ENCODE peak calls at places on chromosomes 4 and X, in seven cellular contexts. E, S, Y, K, G, L and U are unnamed samples.

GRCh38 chrX:13091111-13091765 is 46.8 kb upstream of the FAM9C start:
- DNase-seq in G (no peak), Y (no peak), S (peak), E (no peak), K (no peak), L (peak), U (no peak)

GRCh38 chr4:110296892-110297291 is 98.5 kb upstream of the ELOVL6 start:
- DNase-seq in Y (no peak), G (no peak), K (no peak), S (peak), L (no peak), E (no peak), U (no peak)

GRCh38 chr4:169652535-169652934 is 32.2 kb downstream of the CLCN3 start:
- DNase-seq in K (no peak), G (no peak), Y (no peak), L (no peak), E (no peak), S (no peak), U (no peak)

GRCh38 chr4:16337936-16338335 is 111.7 kb upstream of the TAPT1 start:
- DNase-seq in G (no peak), K (no peak), L (peak), Y (no peak), E (no peak), S (no peak), U (peak)

GRCh38 chr4:2685541-2685940 is 70.6 kb downstream of the TNIP2 start:
- DNase-seq in G (no peak), S (no peak), K (no peak), L (no peak), Y (no peak), E (no peak), U (peak)

GRCh38 chr4:114563536-114564315 is 34.9 kb upstream of the UGT8 start:
- DNase-seq in Y (peak), E (no peak), G (no peak), L (peak), S (no peak), K (no peak), U (no peak)

GRCh38 chr4:113303315-113303714 is 253.9 kb downstream of the ANK2 start:
- DNase-seq in Y (no peak), S (no peak), G (no peak), L (no peak), E (no peak), K (no peak), U (no peak)

GRCh38 chr4:104235966-104236365 is 258.7 kb downstream of the CXXC4 start:
- DNase-seq in K (no peak), Y (no peak), G (no peak), E (no peak), L (no peak), S (no peak), U (no peak)

GRCh38 chrX:24063488-24063887 is 8.7 kb downstream of the EIF2S3 start:
- DNase-seq in L (no peak), Y (peak), K (no peak), E (no peak), G (no peak), S (no peak), U (no peak)

GRCh38 chr4:176721459-176721858 is 71.3 kb downstream of the VEGFC start:
- DNase-seq in Y (no peak), S (no peak), K (no peak), L (no peak), G (no peak), E (no peak), U (no peak)

GRCh38 chr4:151014521-151015457 is at the start of gene LRBA:
- DNase-seq in K (peak), G (peak), L (peak), S (peak), E (peak), Y (peak), U (peak)

GRCh38 chr4:151013944-151014343 is 1.1 kb downstream of the LRBA start:
- DNase-seq in G (no peak), E (no peak), K (no peak), Y (no peak), S (no peak), L (no peak), U (no peak)

GRCh38 chr4:151013491-151013890 is 1.6 kb downstream of the LRBA start:
- DNase-seq in S (no peak), G (no peak), Y (no peak), E (no peak), L (no peak), K (no peak), U (no peak)

GRCh38 chr4:151012836-151013235 is 2.2 kb downstream of the LRBA start:
- DNase-seq in S (peak), G (peak), K (no peak), Y (peak), L (no peak), E (no peak), U (no peak)

GRCh38 chr4:151012376-151012775 is 2.7 kb downstream of the LRBA start:
- DNase-seq in S (no peak), G (no peak), L (no peak), E (no peak), K (no peak), Y (no peak), U (no peak)
- H3K4me3 ChIP-seq in S (peak), G (peak), L (no peak), E (no peak), K (no peak), Y (peak), U (no peak)

DNA sequence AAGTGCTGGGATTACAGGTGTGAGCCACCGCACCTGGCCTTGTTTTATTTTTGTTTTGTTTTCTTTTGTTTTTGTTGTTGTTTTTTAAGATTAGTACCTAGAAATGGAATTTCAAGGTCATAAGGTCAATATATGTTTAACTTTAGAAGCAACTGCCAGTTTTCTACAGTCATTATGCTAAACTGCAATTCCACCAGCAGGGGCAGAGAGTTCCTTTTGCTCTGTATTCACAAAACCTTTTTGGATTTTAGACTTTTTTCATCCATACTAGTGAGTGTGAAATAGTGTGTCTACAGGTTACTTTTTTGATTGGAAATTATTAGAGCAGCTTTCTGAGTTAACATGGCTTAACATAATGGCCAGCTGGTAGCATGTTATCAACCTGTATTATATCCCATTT is 580.6 kb downstream of the TRIML1 start:
- DNase-seq in G (no peak), E (no peak), S (no peak), L (no peak), Y (no peak), K (no peak), U (no peak)
- TF ChIP-seq CTCF in G (peak), E (no peak), S (no peak), L (no peak), Y (peak), K (no peak), U (peak)

DNA sequence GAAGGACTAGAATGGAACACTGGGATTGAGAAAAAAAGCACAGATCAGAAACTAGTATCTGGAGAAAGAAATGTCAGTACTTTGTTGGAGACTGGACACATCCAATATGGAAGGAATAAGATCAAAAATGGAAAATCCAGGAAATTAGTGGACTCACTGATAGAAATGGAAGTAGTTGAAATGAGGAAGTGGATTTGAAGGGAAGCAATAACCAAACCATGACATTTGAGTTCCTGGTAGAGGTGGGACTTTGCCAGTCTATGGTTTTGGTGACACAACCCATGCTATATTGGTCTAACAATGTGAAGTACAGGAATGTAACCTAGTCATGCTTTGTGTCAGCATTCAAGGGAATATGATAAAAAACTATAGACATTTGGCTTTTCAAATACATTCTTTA is 112.8 kb downstream of the TMA16 start:
- DNase-seq in Y (no peak), G (no peak), S (no peak), E (no peak), L (no peak), K (no peak), U (no peak)
- H3K4me3 ChIP-seq in Y (no peak), G (no peak), S (no peak), E (no peak), L (no peak), K (no peak), U (no peak)

DNA sequence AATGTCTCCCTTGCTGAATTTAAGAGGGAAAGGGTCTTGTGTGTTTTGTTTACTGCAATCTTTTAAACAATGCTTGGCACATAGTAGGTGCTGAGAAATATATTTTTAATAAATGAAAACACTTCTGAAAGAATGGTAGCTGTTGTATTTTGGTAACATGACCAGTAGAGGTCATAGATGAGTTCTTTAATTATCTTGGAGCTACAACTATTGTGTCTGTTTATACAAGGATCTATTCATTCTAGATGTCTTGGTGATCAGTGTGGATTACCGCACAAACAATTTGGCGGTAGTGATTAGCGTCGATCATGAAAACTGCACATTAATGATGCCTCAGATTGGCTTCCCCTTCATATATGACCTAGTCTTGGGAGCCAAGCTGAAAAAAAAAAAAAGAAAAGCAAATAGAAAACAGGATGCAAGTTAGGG is 21.4 kb upstream of the SCRG1 start:
- DNase-seq in Y (no peak), K (no peak), L (peak), S (peak), E (no peak), G (no peak), U (peak)
- TF ChIP-seq CTCF in Y (peak), K (peak), L (peak), S (peak), E (peak), G (peak), U (peak)

DNA sequence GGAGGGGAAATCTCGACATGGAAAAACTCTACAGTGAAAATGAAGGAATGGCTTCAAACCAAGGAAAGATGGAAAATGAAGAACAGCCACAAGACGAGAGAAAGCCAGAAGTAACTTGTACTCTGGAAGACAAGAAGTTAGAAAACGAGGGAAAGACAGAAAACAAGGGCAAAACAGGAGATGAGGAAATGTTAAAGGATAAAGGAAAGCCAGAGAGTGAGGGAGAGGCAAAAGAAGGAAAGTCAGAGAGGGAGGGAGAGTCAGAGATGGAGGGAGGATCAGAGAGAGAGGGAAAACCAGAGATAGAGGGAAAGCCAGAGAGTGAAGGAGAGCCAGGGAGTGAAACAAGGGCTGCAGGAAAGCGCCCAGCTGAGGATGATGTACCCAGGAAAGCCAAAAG is 1.3 kb downstream of the TCEAL4 start:
- DNase-seq in E (no peak), K (no peak), L (no peak), S (no peak), Y (no peak), G (no peak), U (no peak)
- H3K4me3 ChIP-seq in E (peak), K (no peak), L (peak), S (no peak), Y (peak), G (peak), U (peak)

DNA sequence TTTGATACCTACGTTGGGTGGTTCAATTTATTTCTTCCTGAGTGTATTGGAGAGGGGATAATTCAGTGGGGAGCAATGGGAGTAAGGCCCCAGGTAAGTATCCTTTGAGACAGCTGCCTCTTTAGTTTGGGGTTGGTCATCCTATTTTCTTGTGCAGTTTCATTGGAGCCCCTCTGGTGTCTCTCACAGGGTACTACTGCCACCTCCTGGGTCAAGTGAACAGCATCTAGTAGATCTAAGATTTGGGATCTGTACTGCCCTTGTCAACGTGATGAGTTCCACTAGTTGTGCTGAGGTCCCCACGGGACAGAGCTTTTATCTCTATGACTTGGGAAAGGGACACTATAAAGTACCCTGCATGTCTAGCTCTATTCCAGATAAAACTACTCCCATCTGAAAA is 80.6 kb downstream of the PBDC1 start:
- DNase-seq in S (peak), E (peak), L (peak), Y (peak), G (peak), K (peak), U (peak)
- TF ChIP-seq CTCF in S (peak), E (peak), L (peak), Y (peak), G (peak), K (peak), U (peak)

GRCh38 chrX:37686348-37686736 is 751 bp downstream of the XK start:
- DNase-seq in Y (no peak), S (no peak), L (no peak), E (no peak), G (no peak), K (no peak), U (no peak)
- H3K4me3 ChIP-seq in Y (peak), S (no peak), L (no peak), E (peak), G (peak), K (no peak), U (no peak)

DNA sequence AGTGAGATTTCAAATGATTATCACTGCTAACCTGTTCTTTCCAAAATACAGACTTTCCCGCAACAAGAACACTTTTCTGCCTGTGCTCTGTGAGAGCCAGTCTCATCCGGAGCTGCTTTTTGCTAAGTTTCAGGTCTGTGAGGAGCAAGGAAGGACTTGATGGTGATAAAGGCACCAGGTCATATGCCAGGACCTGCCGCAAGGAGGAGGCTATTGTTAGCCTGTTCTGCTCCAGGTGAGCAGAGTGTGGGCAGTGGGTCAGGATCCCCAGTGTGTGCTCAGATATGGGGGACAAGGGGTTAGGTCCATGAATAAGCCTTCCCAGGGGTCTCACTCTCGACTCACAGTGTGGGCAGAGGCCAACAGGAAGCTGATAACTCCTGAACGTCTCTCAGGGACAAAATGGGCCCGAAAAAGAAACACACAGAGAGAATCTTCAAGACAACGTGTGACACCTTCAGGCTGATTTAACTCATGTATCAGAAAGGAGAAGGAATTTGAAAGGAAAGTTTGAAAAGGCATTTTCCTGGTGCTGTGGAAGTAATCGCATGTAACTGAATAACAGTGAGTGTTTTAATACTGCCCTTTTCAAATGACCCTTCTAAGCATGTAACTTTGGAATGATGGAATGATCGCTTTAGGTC is 57.7 kb upstream of the PDLIM3 start:
- DNase-seq in K (no peak), Y (no peak), S (peak), G (no peak), L (peak), E (no peak), U (peak)
- TF ChIP-seq CTCF in K (no peak), Y (peak), S (peak), G (no peak), L (peak), E (no peak), U (no peak)